ENCODE peak calls at places on chromosomes 2 and 18, in eight cellular contexts. G is PC-9, F is heart right ventricle, Q is HL-60, R is body of pancreas, T is left lung, H is AG04450, X is WERI-Rb-1. B is an unnamed sample.
A peak's percentile ranks its signal among the peaks of the same experiment; 100 is the strongest.

GRCh38 chr2:144426981-144427479 is 92.9 kb downstream of the ZEB2 start:
- DNase-seq in X (no peak), H (peak; percentile 29), G (no peak), T (no peak), Q (no peak), R (no peak), F (no peak), B (no peak)

GRCh38 chr2:239348563-239349447 is 52.0 kb downstream of the HDAC4 start:
- DNase-seq in H (no peak), R (no peak), G (no peak), X (no peak), T (no peak), F (no peak), Q (no peak), B (no peak)

GRCh38 chr2:217713395-217714267 is 289.2 kb downstream of the TNS1 start:
- DNase-seq in R (peak; percentile 76), T (peak; percentile 64), F (peak; percentile 80), G (peak; percentile 84), Q (peak; percentile 61), H (peak; percentile 54), X (peak; percentile 87), B (no peak)

GRCh38 chr18:34222025-34222395 is 2.7 kb downstream of the NOL4 start:
- DNase-seq in X (peak; percentile 31), R (no peak), G (no peak), F (no peak), T (no peak), H (no peak), Q (no peak), B (peak; percentile 44)

GRCh38 chr2:203694186-203694585 is 12.3 kb upstream of the CD28 start:
- DNase-seq in X (no peak), Q (no peak), T (no peak), H (no peak), R (no peak), G (no peak), F (no peak), B (no peak)

GRCh38 chr2:148959745-148960144 is 78.8 kb upstream of the LYPD6B start:
- DNase-seq in R (no peak), X (no peak), G (no peak), T (no peak), Q (no peak), H (no peak), F (no peak), B (no peak)

GRCh38 chr18:2948038-2948437 is 64.9 kb downstream of the LPIN2 start:
- DNase-seq in H (no peak), X (no peak), T (no peak), F (no peak), R (peak; percentile 72), G (no peak), Q (no peak), B (no peak)

GRCh38 chr2:160022162-160022561 is 40.3 kb downstream of the PLA2R1 start:
- DNase-seq in F (no peak), X (no peak), G (no peak), R (no peak), Q (no peak), T (no peak), H (no peak), B (no peak)

GRCh38 chr2:140586379-140586778 is 1544.4 kb downstream of the LRP1B start:
- DNase-seq in F (no peak), Q (peak; percentile 25), H (no peak), G (no peak), X (peak; percentile 63), R (no peak), T (no peak), B (no peak)

GRCh38 chr2:217477583-217477982 is 525.2 kb downstream of the TNS1 start:
- DNase-seq in X (no peak), Q (no peak), G (no peak), F (no peak), T (no peak), R (no peak), H (no peak), B (no peak)

GRCh38 chr2:100880730-100881129 is 60.8 kb downstream of the NPAS2 start:
- DNase-seq in R (no peak), F (no peak), T (no peak), G (no peak), Q (no peak), X (no peak), H (no peak), B (no peak)

GRCh38 chr2:102238039-102238756 is 51.4 kb downstream of the IL1RL2 start:
- DNase-seq in R (no peak), F (no peak), Q (no peak), H (no peak), G (no peak), T (no peak), X (no peak), B (no peak)

GRCh38 chr2:1865716-1866234 is 121.5 kb upstream of the PXDN start:
- DNase-seq in G (no peak), T (no peak), Q (no peak), H (no peak), R (no peak), X (no peak), F (no peak), B (no peak)

GRCh38 chr18:394997-395383 is 105.5 kb downstream of the COLEC12 start:
- DNase-seq in F (no peak), T (no peak), H (peak; percentile 51), G (no peak), R (peak; percentile 34), X (no peak), Q (no peak), B (no peak)
- H3K27ac ChIP-seq in F (peak overlapping the region; percentile 10), T (no peak overlapping the region), H (peak overlapping the region; percentile 74), G (no peak overlapping the region), R (peak overlapping the region; percentile 70), X (no peak overlapping the region), Q (no peak overlapping the region), B (no peak overlapping the region)

DNA sequence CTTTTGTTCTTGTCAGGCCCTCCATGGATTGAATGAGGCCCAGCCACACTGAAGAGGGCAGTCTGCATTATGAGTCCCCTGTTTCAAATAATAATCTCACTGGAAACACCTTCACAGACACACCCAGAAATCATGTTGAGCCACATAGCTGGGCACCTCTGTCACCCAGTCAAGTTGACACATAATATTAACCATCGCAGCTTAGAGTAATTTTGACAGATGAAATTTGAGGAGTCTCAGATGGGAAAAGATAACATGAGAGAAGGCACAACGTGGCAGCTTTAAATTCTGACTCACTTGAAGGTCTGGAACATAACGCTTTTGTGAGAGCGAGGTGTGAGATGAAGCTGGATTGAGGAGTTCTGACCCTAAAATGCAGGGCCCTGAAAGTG is 70.9 kb upstream of the TMEM87B start:
- DNase-seq in T (no peak), Q (no peak), G (peak; percentile 57), F (no peak), R (no peak), H (no peak), X (no peak), B (no peak)
- H3K27ac ChIP-seq in T (no peak overlapping the region), Q (no peak overlapping the region), G (peak overlapping the region; percentile 75), F (no peak overlapping the region), R (no peak overlapping the region), H (no peak overlapping the region), X (no peak overlapping the region), B (no peak overlapping the region)

GRCh38 chr18:24112464-24112863 is 26.4 kb upstream of the CABYR start:
- DNase-seq in Q (no peak), F (no peak), G (no peak), T (no peak), X (no peak), R (no peak), H (no peak), B (no peak)
- H3K27ac ChIP-seq in Q (no peak overlapping the region), F (no peak overlapping the region), G (peak overlapping the region; percentile 28), T (no peak overlapping the region), X (no peak overlapping the region), R (peak overlapping the region; percentile 87), H (no peak overlapping the region), B (no peak overlapping the region)

GRCh38 chr18:55110436-55110835 is 151.2 kb upstream of the CCDC68 start:
- DNase-seq in H (no peak), Q (no peak), G (no peak), T (no peak), X (no peak), R (no peak), F (peak; percentile 13), B (no peak)

GRCh38 chr18:55105873-55106272 is 146.6 kb upstream of the CCDC68 start:
- DNase-seq in T (no peak), X (no peak), G (no peak), R (no peak), F (no peak), H (no peak), Q (no peak), B (no peak)

GRCh38 chr18:55109818-55110414 is 150.7 kb upstream of the CCDC68 start:
- DNase-seq in Q (no peak), R (no peak), H (no peak), T (no peak), F (no peak), X (no peak), G (no peak), B (no peak)

GRCh38 chr18:55106466-55106865 is 147.2 kb upstream of the CCDC68 start:
- DNase-seq in G (no peak), X (no peak), Q (no peak), T (no peak), R (no peak), H (no peak), F (no peak), B (no peak)

GRCh38 chr18:55106906-55107305 is 147.6 kb upstream of the CCDC68 start:
- DNase-seq in Q (no peak), X (no peak), G (no peak), T (no peak), H (no peak), R (no peak), F (no peak), B (no peak)
- H3K27ac ChIP-seq in Q (no peak overlapping the region), X (no peak overlapping the region), G (no peak overlapping the region), T (no peak overlapping the region), H (no peak overlapping the region), R (no peak overlapping the region), F (no peak overlapping the region), B (no peak overlapping the region)

GRCh38 chr18:13387856-13388548 is 169.4 kb downstream of the LDLRAD4 start:
- DNase-seq in H (no peak), T (no peak), R (no peak), G (no peak), Q (no peak), F (no peak), X (no peak), B (no peak)
- H3K27ac ChIP-seq in H (no peak overlapping the region), T (no peak overlapping the region), R (no peak overlapping the region), G (no peak overlapping the region), Q (no peak overlapping the region), F (peak overlapping the region; percentile 33), X (no peak overlapping the region), B (no peak overlapping the region)

DNA sequence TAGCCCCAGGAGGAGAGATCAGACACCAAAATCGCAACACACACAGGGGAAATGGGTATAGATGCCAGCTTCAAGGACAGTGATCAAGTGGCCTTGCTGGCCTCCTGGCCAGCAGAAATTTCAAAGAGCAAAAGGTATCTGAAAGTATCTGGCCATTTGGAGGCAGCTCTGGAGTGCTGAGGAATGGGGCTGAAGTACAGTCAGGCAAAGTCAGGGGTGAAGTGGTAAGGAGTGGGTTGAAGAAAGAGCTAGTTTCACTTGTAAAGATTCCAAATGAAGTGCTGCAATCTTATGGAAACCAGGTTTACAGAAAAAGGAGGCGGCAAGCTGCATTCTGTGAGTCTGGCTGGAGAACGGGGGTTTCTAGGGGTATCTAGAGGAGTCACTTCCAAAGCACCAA is 19.2 kb upstream of the PCBP1 start:
- DNase-seq in Q (no peak), R (no peak), T (no peak), G (no peak), F (no peak), X (no peak), H (no peak), B (no peak)
- H3K27ac ChIP-seq in Q (no peak overlapping the region), R (peak overlapping the region; percentile 77), T (peak overlapping the region; percentile 76), G (no peak overlapping the region), F (no peak overlapping the region), X (no peak overlapping the region), H (no peak overlapping the region), B (no peak overlapping the region)

B was measured in caudate nucleus.